ENCODE peak calls at places on chromosomes 16 and 17, in eight cellular contexts. D, C, L, E, V, J, B and O are unnamed samples. For H3K36me3, the result is how much of the 10 kb centered on the place peaks cover.

GRCh38 chr16:54424043-54424451 is 137.5 kb upstream of the IRX3 start:
- DNase-seq in J (no peak), V (no peak), B (no peak), E (no peak), L (no peak), C (no peak), D (no peak), O (no peak)

GRCh38 chr17:58991718-58992331 is 114.9 kb downstream of the TRIM37 start:
- DNase-seq in B (peak), J (no peak), V (no peak), C (peak), E (peak), D (no peak), L (peak), O (no peak)

GRCh38 chr17:10105513-10106001 is 92.8 kb downstream of the GAS7 start:
- DNase-seq in C (no peak), L (no peak), D (peak), B (no peak), E (no peak), J (no peak), V (no peak), O (no peak)

GRCh38 chr16:66007717-66008116 is 358.8 kb upstream of the CDH5 start:
- DNase-seq in V (no peak), E (no peak), L (no peak), D (no peak), B (no peak), J (no peak), C (no peak), O (no peak)

GRCh38 chr17:32126325-32126724 is 16.0 kb upstream of the RHOT1 start:
- DNase-seq in D (no peak), J (no peak), B (no peak), E (no peak), L (no peak), V (no peak), C (no peak), O (no peak)

GRCh38 chr17:29379084-29379811 is 10.9 kb upstream of the TAOK1 start:
- DNase-seq in L (peak), V (no peak), J (no peak), E (no peak), D (no peak), B (no peak), C (no peak), O (no peak)

GRCh38 chr17:21689604-21690003 is 2.7 kb upstream of the KCNJ18 start:
- DNase-seq in V (peak), B (no peak), L (no peak), D (peak), J (no peak), E (no peak), C (no peak), O (peak)

GRCh38 chr17:79970576-79971068 is 65.0 kb downstream of the TBC1D16 start:
- DNase-seq in B (peak), E (no peak), V (peak), C (peak), D (no peak), L (peak), J (peak), O (no peak)

GRCh38 chr17:55845385-55845784 is 94.5 kb downstream of the PCTP start:
- DNase-seq in B (peak), J (no peak), D (peak), L (peak), E (no peak), V (peak), C (peak), O (peak)

GRCh38 chr17:70629902-70630301 is 460.6 kb downstream of the KCNJ2 start:
- DNase-seq in J (no peak), D (no peak), L (no peak), C (no peak), V (no peak), B (no peak), E (no peak), O (no peak)

GRCh38 chr17:81457917-81458555 is 54.6 kb downstream of the ACTG1 start:
- DNase-seq in D (no peak), E (no peak), V (no peak), C (no peak), L (no peak), J (peak), B (no peak), O (no peak)

GRCh38 chr17:72465191-72466024 is 344.6 kb downstream of the SOX9 start:
- DNase-seq in L (peak), V (no peak), D (no peak), J (no peak), E (peak), C (peak), B (no peak), O (no peak)

GRCh38 chr17:57699751-57700186 is 45.3 kb downstream of the CCDC182 start:
- DNase-seq in E (no peak), B (no peak), J (no peak), C (no peak), D (no peak), V (peak), L (no peak), O (no peak)

GRCh38 chr16:3656491-3657468 is 2.3 kb downstream of the DNASE1 start:
- DNase-seq in E (no peak), C (no peak), L (no peak), D (peak), B (no peak), V (peak), J (no peak), O (no peak)

GRCh38 chr16:4693956-4694663 is 748 bp downstream of the NUDT16L1 start:
- DNase-seq in C (peak), D (peak), J (peak), L (peak), V (peak), B (peak), E (no peak), O (no peak)

GRCh38 chr17:47763913-47764582 is 31.0 kb downstream of the TBX21 start:
- DNase-seq in L (no peak), E (no peak), B (no peak), V (no peak), D (no peak), J (no peak), C (no peak), O (no peak)

GRCh38 chr16:20023190-20023589 is 50.5 kb downstream of the GPR139 start:
- DNase-seq in D (no peak), C (no peak), V (no peak), L (no peak), J (no peak), B (no peak), E (no peak), O (no peak)

GRCh38 chr17:10117581-10118001 is 80.8 kb downstream of the GAS7 start:
- DNase-seq in D (no peak), B (peak), J (no peak), L (peak), C (no peak), E (peak), V (peak), O (no peak)

GRCh38 chr17:59378621-59379194 is 47.3 kb downstream of the YPEL2 start:
- DNase-seq in D (no peak), V (no peak), L (peak), J (no peak), E (no peak), C (no peak), B (no peak), O (no peak)

GRCh38 chr16:12057276-12057675 is 80.7 kb downstream of the SNX29 start:
- DNase-seq in E (no peak), J (no peak), B (no peak), D (no peak), V (peak), C (no peak), L (peak), O (no peak)

GRCh38 chr17:80795737-80796136 is 195.9 kb upstream of the CHMP6 start:
- DNase-seq in C (no peak), D (peak), B (no peak), V (no peak), L (no peak), E (no peak), J (no peak), O (no peak)

GRCh38 chr17:66044083-66044482 is 147.8 kb downstream of the CEP112 start:
- DNase-seq in J (no peak), L (no peak), V (no peak), D (no peak), C (no peak), B (no peak), E (no peak), O (no peak)

GRCh38 chr17:56347646-56348045 is 194.4 kb downstream of the ANKFN1 start:
- DNase-seq in V (no peak), C (no peak), B (no peak), L (no peak), J (no peak), E (no peak), D (no peak), O (no peak)

GRCh38 chr16:50209548-50210265 is 56.6 kb downstream of the TENT4B start:
- DNase-seq in C (no peak), J (no peak), D (no peak), E (no peak), V (no peak), B (no peak), L (peak), O (no peak)

GRCh38 chr17:48241131-48241591 is 133.6 kb downstream of the SNX11 start:
- DNase-seq in J (peak), E (peak), V (no peak), D (no peak), L (no peak), B (peak), C (no peak), O (peak)

GRCh38 chr16:69324013-69324531 is 6.3 kb downstream of the PDF start:
- DNase-seq in D (peak), C (peak), L (peak), E (no peak), V (no peak), J (peak), B (peak), O (no peak)

DNA sequence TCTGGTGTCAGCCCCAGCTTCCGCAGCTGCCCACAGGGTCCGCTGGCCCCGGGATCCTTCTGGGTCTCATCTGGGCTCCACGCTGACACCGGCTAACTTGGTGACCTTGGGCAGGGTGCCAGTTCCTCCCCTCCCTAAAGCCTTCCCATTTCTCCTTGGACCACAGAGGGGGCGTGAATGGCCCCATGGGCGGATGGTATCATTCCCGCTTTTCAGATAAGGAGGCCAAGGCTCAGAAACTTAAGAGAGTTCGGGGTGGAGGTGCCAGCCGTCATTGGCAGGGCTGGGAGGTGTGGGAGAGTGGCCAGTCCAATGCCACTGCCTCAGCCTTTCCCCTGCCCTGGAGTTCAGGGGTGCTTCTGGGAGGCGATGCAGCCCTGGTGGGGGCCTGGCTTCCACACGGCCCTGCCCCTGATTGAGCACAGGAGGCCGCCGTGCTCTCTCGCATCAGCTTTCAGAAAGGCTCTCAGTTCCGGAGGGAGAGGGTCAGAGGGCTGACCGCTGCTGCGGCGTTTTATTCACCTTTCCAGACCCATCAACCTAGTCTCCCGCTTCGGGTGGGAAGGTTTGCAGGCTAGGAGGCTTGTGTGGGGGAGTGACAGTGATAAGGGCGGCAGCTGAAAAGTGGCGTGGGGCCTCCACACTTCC is 68.9 kb upstream of the CIBAR2 start:
- DNase-seq in B (no peak), L (no peak), V (no peak), E (no peak), J (peak), D (peak), C (no peak), O (no peak)
- TF ChIP-seq EP300 in B (no peak), L (no peak), V (no peak), E (no peak), J (no peak), D (no peak), C (no peak), O (no peak)

GRCh38 chr16:57616241-57616640 is 12.2 kb upstream of the ADGRG1 start:
- DNase-seq in L (no peak), J (no peak), C (peak), D (no peak), E (no peak), V (peak), B (no peak), O (no peak)
- TF ChIP-seq CTCF in L (no peak), J (no peak), C (no peak), D (no peak), E (no peak), V (no peak), B (no peak), O (no peak)

GRCh38 chr17:4679652-4680051 is 24.3 kb downstream of the PELP1 start:
- DNase-seq in D (no peak), J (no peak), E (no peak), C (no peak), L (no peak), V (no peak), B (no peak), O (no peak)

GRCh38 chr17:4675791-4676190 is 28.1 kb downstream of the PELP1 start:
- DNase-seq in L (no peak), D (no peak), J (no peak), C (no peak), B (no peak), V (no peak), E (no peak), O (no peak)

GRCh38 chr17:4678448-4679026 is 25.4 kb downstream of the PELP1 start:
- DNase-seq in B (no peak), C (no peak), V (no peak), D (no peak), E (no peak), J (no peak), L (no peak), O (no peak)

GRCh38 chr17:4673986-4674770 is 29.8 kb downstream of the PELP1 start:
- DNase-seq in V (no peak), E (no peak), B (no peak), C (no peak), L (no peak), D (no peak), J (no peak), O (no peak)

GRCh38 chr17:4676777-4677176 is 27.2 kb downstream of the PELP1 start:
- DNase-seq in B (no peak), E (no peak), J (no peak), C (no peak), V (no peak), D (no peak), L (no peak), O (no peak)
- H3K36me3 ChIP-seq in B (half or more), E (under half), J (half or more), C (half or more), V (half or more), D (under half), L (under half), O (half or more)

GRCh38 chr17:44996304-44996703 is 28.2 kb upstream of the C1QL1 start:
- DNase-seq in D (no peak), J (no peak), B (no peak), C (no peak), V (no peak), L (no peak), E (no peak), O (no peak)
- TF ChIP-seq EP300 in D (no peak), J (no peak), B (no peak), C (no peak), V (no peak), L (no peak), E (no peak), O (no peak)

DNA sequence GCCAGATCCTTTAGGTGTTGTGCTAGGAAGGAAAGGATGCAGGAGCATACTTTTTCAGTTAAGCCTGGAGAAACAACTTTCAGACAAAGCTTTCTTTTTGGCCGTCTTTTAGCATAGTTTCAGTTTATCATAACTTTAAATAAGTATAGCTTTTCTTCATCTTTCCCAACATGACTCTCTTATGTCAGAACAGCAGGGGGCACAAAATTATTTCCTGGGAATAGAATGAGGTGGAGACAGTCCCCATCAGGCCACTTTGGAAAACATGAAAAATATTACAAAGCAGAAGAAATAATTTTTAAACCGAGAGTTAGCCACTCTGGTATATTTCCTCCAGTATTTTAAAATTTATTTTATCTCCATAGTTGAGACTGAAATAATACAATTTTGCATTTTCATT is 387.6 kb downstream of the HAPSTR1 start:
- DNase-seq in J (no peak), B (no peak), V (no peak), L (no peak), D (no peak), C (no peak), E (no peak), O (no peak)
- TF ChIP-seq CTCF in J (peak), B (no peak), V (no peak), L (no peak), D (no peak), C (no peak), E (no peak), O (no peak)

DNA sequence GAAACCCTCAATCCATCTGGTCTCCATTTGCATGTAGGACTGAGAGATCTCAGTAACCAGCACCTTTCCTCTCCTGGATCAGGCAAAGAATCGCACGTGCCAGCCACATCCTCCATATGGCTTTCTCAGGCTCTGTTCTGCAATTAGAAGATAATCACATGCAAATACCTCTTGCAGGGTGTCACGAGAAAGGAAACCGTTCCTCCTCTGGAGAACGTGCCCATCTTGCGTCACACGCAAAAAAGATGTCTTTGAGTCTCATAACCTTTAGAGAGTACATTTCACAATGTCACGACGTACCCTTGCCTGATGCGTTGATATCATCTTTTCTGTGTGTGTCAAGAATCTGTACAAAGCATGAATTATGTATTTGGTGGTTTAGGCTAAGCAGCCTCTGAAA is 36.2 kb upstream of the DNAH17 start:
- DNase-seq in L (no peak), B (peak), D (no peak), C (no peak), E (no peak), J (no peak), V (no peak), O (no peak)
- H3K36me3 ChIP-seq in L (under half), B (under half), D (under half), C (under half), E (under half), J (under half), V (under half), O (under half)

GRCh38 chr17:43092891-43093290 is 32.3 kb downstream of the BRCA1 start:
- DNase-seq in L (no peak), D (no peak), J (no peak), B (no peak), E (no peak), C (no peak), V (no peak), O (no peak)
- TF ChIP-seq EP300 in L (no peak), D (no peak), J (no peak), B (no peak), E (no peak), C (no peak), V (no peak), O (no peak)

DNA sequence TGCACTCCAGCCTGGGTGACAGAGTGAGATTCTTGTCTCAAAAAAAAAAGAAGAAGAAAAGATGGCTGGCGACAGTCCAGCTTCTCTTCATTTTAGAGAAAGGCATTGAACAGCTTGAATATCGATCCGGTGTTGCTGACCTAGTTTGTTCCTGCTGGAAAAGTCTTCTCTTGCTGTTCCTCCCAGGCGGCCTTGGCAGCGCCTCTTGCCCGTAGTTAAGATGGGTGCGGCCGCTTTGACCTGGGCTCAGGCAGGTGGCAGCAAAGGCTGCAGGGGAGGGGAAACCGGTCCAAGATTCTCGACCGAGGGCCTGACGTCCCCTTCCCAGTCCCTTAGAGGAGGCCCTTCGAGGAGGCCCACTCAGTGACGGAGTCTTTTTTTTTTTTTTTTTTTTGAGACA is 3.8 kb upstream of the ZNF764 start:
- DNase-seq in J (no peak), B (no peak), C (no peak), L (peak), V (no peak), D (no peak), E (no peak), O (no peak)
- TF ChIP-seq CTCF in J (no peak), B (no peak), C (no peak), L (no peak), V (no peak), D (no peak), E (no peak), O (no peak)